ENCODE peak calls at places on chromosomes 6 and 20, in seven cellular contexts. W is GM12891, M is GM12878, Z is K562, O is HepG2, Q is SK-N-SH, N is H1. J is an unnamed sample.

GRCh38 chr6:67606905-67607828 is 1027.9 kb upstream of the ADGRB3 start:
- DNase-seq in W (no peak), M (no peak), Z (no peak), O (no peak), Q (peak), N (no peak), J (no peak)

GRCh38 chr6:159608961-159609673 is 83.9 kb downstream of the SOD2 start:
- DNase-seq in W (peak), M (no peak), Z (peak), O (peak), Q (no peak), N (peak), J (no peak)

GRCh38 chr6:169052462-169052861 is 201.2 kb downstream of the THBS2 start:
- DNase-seq in W (no peak), M (no peak), Z (no peak), O (no peak), Q (no peak), N (no peak), J (no peak)

GRCh38 chr20:59945731-59946130 is 5.5 kb downstream of the FAM217B start:
- DNase-seq in W (no peak), M (no peak), Z (no peak), O (no peak), Q (no peak), N (no peak), J (no peak)

GRCh38 chr20:38726849-38727601 is 2.7 kb downstream of the SLC32A1 start:
- DNase-seq in W (peak), M (no peak), Z (peak), O (peak), Q (peak), N (no peak), J (peak)

GRCh38 chr6:47321582-47321981 is 11.9 kb upstream of the TNFRSF21 start:
- DNase-seq in W (no peak), M (no peak), Z (peak), O (no peak), Q (no peak), N (no peak), J (no peak)

GRCh38 chr6:132491303-132491702 is 21.6 kb downstream of the STX7 start:
- DNase-seq in W (no peak), M (no peak), Z (peak), O (no peak), Q (no peak), N (no peak), J (no peak)

GRCh38 chr6:130293800-130294199 is 71.0 kb upstream of the SAMD3 start:
- DNase-seq in W (peak), M (peak), Z (peak), O (peak), Q (peak), N (peak), J (peak)

GRCh38 chr6:168181316-168181715 is 102.3 kb upstream of the FRMD1 start:
- DNase-seq in W (no peak), M (no peak), Z (no peak), O (no peak), Q (no peak), N (no peak), J (no peak)

GRCh38 chr6:35484921-35485392 is 11.9 kb downstream of the TEAD3 start:
- DNase-seq in W (no peak), M (no peak), Z (no peak), O (no peak), Q (peak), N (no peak), J (no peak)

GRCh38 chr20:9220874-9221547 is 152.1 kb downstream of the PLCB4 start:
- DNase-seq in W (no peak), M (no peak), Z (no peak), O (no peak), Q (no peak), N (no peak), J (no peak)

GRCh38 chr20:58308680-58309527 is 611 bp upstream of the RAB22A start:
- DNase-seq in W (peak), M (no peak), Z (peak), O (no peak), Q (peak), N (no peak), J (peak)

GRCh38 chr6:21873562-21873961 is 280.0 kb downstream of the SOX4 start:
- DNase-seq in W (no peak), M (no peak), Z (no peak), O (no peak), Q (no peak), N (no peak), J (no peak)

GRCh38 chr6:4169028-4169789 is 33.8 kb upstream of the ECI2 start:
- DNase-seq in W (no peak), M (no peak), Z (peak), O (no peak), Q (no peak), N (no peak), J (no peak)

GRCh38 chr6:34052918-34053608 is 92.8 kb downstream of the GRM4 start:
- DNase-seq in W (no peak), M (no peak), Z (no peak), O (no peak), Q (no peak), N (no peak), J (no peak)

GRCh38 chr6:108027594-108027993 is 46.9 kb downstream of the OSTM1 start:
- DNase-seq in W (no peak), M (no peak), Z (peak), O (no peak), Q (no peak), N (no peak), J (no peak)

GRCh38 chr20:5221078-5221430 is 94.2 kb downstream of the CDS2 start:
- DNase-seq in W (no peak), M (no peak), Z (no peak), O (no peak), Q (no peak), N (no peak), J (no peak)

GRCh38 chr6:118650500-118651281 is 700 bp downstream of the CEP85L start:
- DNase-seq in W (peak), M (no peak), Z (peak), O (no peak), Q (peak), N (no peak), J (peak)

GRCh38 chr6:36848658-36849441 is 9.6 kb upstream of the CPNE5 start:
- DNase-seq in W (no peak), M (no peak), Z (peak), O (peak), Q (peak), N (no peak), J (no peak)

GRCh38 chr20:23356203-23356602 is 5.6 kb downstream of the NXT1 start:
- DNase-seq in W (no peak), M (no peak), Z (no peak), O (no peak), Q (no peak), N (no peak), J (no peak)

GRCh38 chr20:49043000-49043399 is 3.1 kb upstream of the CSE1L start:
- DNase-seq in W (no peak), M (no peak), Z (no peak), O (no peak), Q (no peak), N (no peak), J (no peak)

GRCh38 chr20:29079769-29080690 is 2177.4 kb upstream of the DEFB115 start:
- DNase-seq in W (no peak), M (no peak), Z (peak), O (peak), Q (peak), N (no peak), J (no peak)

GRCh38 chr6:52285174-52286068 is 879 bp upstream of the MCM3 start:
- DNase-seq in W (no peak), M (no peak), Z (peak), O (peak), Q (peak), N (no peak), J (no peak)

GRCh38 chr20:33788351-33789049 is 22.6 kb upstream of the CHMP4B start:
- DNase-seq in W (no peak), M (no peak), Z (no peak), O (no peak), Q (no peak), N (no peak), J (no peak)

GRCh38 chr6:89951574-89952360 is 57.5 kb downstream of the GJA10 start:
- DNase-seq in W (no peak), M (no peak), Z (no peak), O (peak), Q (no peak), N (peak), J (no peak)

GRCh38 chr6:18260448-18261106 is 3.8 kb downstream of the DEK start:
- DNase-seq in W (peak), M (peak), Z (no peak), O (peak), Q (no peak), N (no peak), J (no peak)

GRCh38 chr20:31517373-31517772 is 3.1 kb downstream of the HM13 start:
- DNase-seq in W (no peak), M (no peak), Z (peak), O (peak), Q (peak), N (no peak), J (no peak)

GRCh38 chr6:157769776-157770430 is 53.1 kb upstream of the SNX9 start:
- DNase-seq in W (no peak), M (no peak), Z (no peak), O (no peak), Q (no peak), N (no peak), J (no peak)

GRCh38 chr6:100346203-100346602 is 118.5 kb downstream of the SIM1 start:
- DNase-seq in W (no peak), M (no peak), Z (no peak), O (no peak), Q (no peak), N (no peak), J (no peak)

GRCh38 chr6:21611485-21611884 is 17.9 kb downstream of the SOX4 start:
- DNase-seq in W (no peak), M (no peak), Z (no peak), O (no peak), Q (peak), N (no peak), J (no peak)

GRCh38 chr20:47487175-47487917 is 14.3 kb upstream of the NCOA3 start:
- DNase-seq in W (no peak), M (peak), Z (peak), O (no peak), Q (no peak), N (no peak), J (peak)

GRCh38 chr6:157804448-157805327 is 18.4 kb upstream of the SNX9 start:
- DNase-seq in W (no peak), M (no peak), Z (peak), O (no peak), Q (no peak), N (no peak), J (no peak)

GRCh38 chr6:110083875-110084585 is 95.4 kb downstream of the WASF1 start:
- DNase-seq in W (no peak), M (no peak), Z (no peak), O (peak), Q (no peak), N (no peak), J (no peak)

GRCh38 chr6:4506806-4507205 is 269.4 kb upstream of the CDYL start:
- DNase-seq in W (no peak), M (no peak), Z (no peak), O (no peak), Q (no peak), N (no peak), J (no peak)

GRCh38 chr20:60069626-60070025 is 111.4 kb downstream of the CDH26 start:
- DNase-seq in W (no peak), M (no peak), Z (no peak), O (no peak), Q (no peak), N (no peak), J (no peak)

GRCh38 chr20:49937023-49937929 is 1.1 kb downstream of the RNF114 start:
- DNase-seq in W (no peak), M (no peak), Z (peak), O (no peak), Q (peak), N (no peak), J (no peak)

GRCh38 chr20:46363874-46364669 is 42.3 kb downstream of the ELMO2 start:
- DNase-seq in W (peak), M (peak), Z (peak), O (peak), Q (peak), N (no peak), J (peak)

GRCh38 chr6:88815491-88815890 is 147.9 kb downstream of the RNGTT start:
- DNase-seq in W (no peak), M (no peak), Z (no peak), O (no peak), Q (no peak), N (no peak), J (no peak)

GRCh38 chr6:88808381-88808780 is 155.0 kb downstream of the RNGTT start:
- DNase-seq in W (no peak), M (no peak), Z (no peak), O (no peak), Q (no peak), N (no peak), J (no peak)

GRCh38 chr6:88810089-88810488 is 153.3 kb downstream of the RNGTT start:
- DNase-seq in W (no peak), M (no peak), Z (no peak), O (no peak), Q (no peak), N (no peak), J (no peak)

GRCh38 chr6:88814909-88815308 is 148.5 kb downstream of the RNGTT start:
- DNase-seq in W (no peak), M (no peak), Z (peak), O (peak), Q (no peak), N (no peak), J (no peak)

DNA sequence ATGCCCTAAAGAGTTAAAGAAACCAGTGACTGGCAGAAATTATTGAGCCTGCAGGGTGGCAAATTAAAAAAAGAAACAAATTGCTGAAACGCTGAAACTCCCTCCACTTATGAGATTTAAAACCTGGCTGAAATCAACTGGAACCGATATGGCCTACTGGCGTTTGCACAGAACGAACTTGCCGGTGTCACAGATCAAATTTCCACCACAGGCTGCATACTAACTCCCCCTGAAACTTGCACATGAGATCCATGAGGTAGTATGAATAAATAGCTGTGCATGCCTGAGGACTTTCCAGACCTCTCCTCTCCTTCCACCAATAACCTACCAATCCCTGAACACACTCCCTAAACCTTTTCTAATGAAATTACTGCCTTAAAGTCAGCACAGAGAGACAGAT is 150.4 kb downstream of the RNGTT start:
- DNase-seq in W (no peak), M (no peak), Z (no peak), O (no peak), Q (no peak), N (no peak), J (no peak)
- TF ChIP-seq TAF1 in W (no peak), M (no peak), Z (no peak), O (no peak), Q (no peak), N (no peak), J (no peak)

GRCh38 chr6:133673056-133673455 is 215.9 kb upstream of the TCF21 start:
- DNase-seq in W (no peak), M (no peak), Z (no peak), O (no peak), Q (no peak), N (no peak), J (no peak)

GRCh38 chr6:133671376-133671775 is 217.5 kb upstream of the TCF21 start:
- DNase-seq in W (no peak), M (no peak), Z (no peak), O (no peak), Q (no peak), N (no peak), J (no peak)
- TF ChIP-seq TAF1 in W (no peak), M (no peak), Z (no peak), O (no peak), Q (no peak), N (no peak), J (no peak)

GRCh38 chr20:25072226-25072811 is 9.6 kb downstream of the VSX1 start:
- DNase-seq in W (no peak), M (no peak), Z (no peak), O (no peak), Q (no peak), N (no peak), J (no peak)

GRCh38 chr20:25070821-25071473 is 11.0 kb downstream of the VSX1 start:
- DNase-seq in W (no peak), M (no peak), Z (no peak), O (no peak), Q (no peak), N (no peak), J (no peak)

GRCh38 chr20:25073544-25073943 is 8.4 kb downstream of the VSX1 start:
- DNase-seq in W (no peak), M (no peak), Z (peak), O (no peak), Q (no peak), N (no peak), J (no peak)

GRCh38 chr20:25067102-25067987 is 9.4 kb upstream of the ACSS1 start:
- DNase-seq in W (no peak), M (no peak), Z (no peak), O (no peak), Q (no peak), N (no peak), J (no peak)

GRCh38 chr20:25071722-25072121 is 10.2 kb downstream of the VSX1 start:
- DNase-seq in W (no peak), M (no peak), Z (no peak), O (peak), Q (no peak), N (no peak), J (no peak)
- TF ChIP-seq TAF1 in W (no peak), M (no peak), Z (no peak), O (no peak), Q (no peak), N (no peak), J (no peak)

GRCh38 chr6:53797304-53797703 is 2.5 kb downstream of the LRRC1 start:
- DNase-seq in W (no peak), M (no peak), Z (no peak), O (no peak), Q (no peak), N (no peak), J (no peak)

GRCh38 chr6:53795254-53795701 is 473 bp downstream of the LRRC1 start:
- DNase-seq in W (no peak), M (no peak), Z (no peak), O (no peak), Q (no peak), N (no peak), J (no peak)

GRCh38 chr6:53795702-53796450 is 1.1 kb downstream of the LRRC1 start:
- DNase-seq in W (no peak), M (no peak), Z (no peak), O (peak), Q (peak), N (no peak), J (no peak)

GRCh38 chr6:53796791-53797190 is 2.0 kb downstream of the LRRC1 start:
- DNase-seq in W (no peak), M (no peak), Z (no peak), O (no peak), Q (no peak), N (no peak), J (no peak)

GRCh38 chr6:53796451-53796780 is 1.6 kb downstream of the LRRC1 start:
- DNase-seq in W (no peak), M (no peak), Z (no peak), O (peak), Q (no peak), N (no peak), J (no peak)
- TF ChIP-seq TAF1 in W (no peak), M (no peak), Z (no peak), O (no peak), Q (no peak), N (no peak), J (no peak)

DNA sequence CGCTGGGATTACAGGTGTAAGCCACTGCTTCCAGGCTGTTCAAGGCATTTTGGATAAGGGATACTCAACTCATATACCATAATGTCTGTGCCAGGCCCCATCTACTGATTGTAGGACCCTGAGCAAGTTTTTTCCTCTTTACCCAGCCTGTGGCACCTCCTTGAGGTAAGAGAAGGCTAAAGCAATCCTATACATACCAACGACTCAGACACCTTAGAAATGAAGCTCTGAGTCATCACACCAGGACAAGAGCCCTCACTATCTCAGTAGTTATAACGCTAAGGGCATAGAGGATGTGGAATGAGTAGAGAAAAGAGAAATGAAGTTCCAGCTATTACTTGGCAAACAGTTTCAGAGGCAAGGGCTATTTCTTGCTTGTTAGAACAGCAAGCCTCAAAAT is 16.9 kb downstream of the NDRG3 start:
- DNase-seq in W (no peak), M (no peak), Z (no peak), O (peak), Q (no peak), N (no peak), J (no peak)
- TF ChIP-seq TAF1 in W (no peak), M (no peak), Z (no peak), O (no peak), Q (no peak), N (no peak), J (no peak)

GRCh38 chr6:20096506-20096905 is 115.8 kb downstream of the MBOAT1 start:
- DNase-seq in W (no peak), M (no peak), Z (no peak), O (no peak), Q (no peak), N (no peak), J (no peak)
- TF ChIP-seq TAF1 in W (no peak), M (no peak), Z (no peak), O (no peak), Q (no peak), N (no peak), J (no peak)

DNA sequence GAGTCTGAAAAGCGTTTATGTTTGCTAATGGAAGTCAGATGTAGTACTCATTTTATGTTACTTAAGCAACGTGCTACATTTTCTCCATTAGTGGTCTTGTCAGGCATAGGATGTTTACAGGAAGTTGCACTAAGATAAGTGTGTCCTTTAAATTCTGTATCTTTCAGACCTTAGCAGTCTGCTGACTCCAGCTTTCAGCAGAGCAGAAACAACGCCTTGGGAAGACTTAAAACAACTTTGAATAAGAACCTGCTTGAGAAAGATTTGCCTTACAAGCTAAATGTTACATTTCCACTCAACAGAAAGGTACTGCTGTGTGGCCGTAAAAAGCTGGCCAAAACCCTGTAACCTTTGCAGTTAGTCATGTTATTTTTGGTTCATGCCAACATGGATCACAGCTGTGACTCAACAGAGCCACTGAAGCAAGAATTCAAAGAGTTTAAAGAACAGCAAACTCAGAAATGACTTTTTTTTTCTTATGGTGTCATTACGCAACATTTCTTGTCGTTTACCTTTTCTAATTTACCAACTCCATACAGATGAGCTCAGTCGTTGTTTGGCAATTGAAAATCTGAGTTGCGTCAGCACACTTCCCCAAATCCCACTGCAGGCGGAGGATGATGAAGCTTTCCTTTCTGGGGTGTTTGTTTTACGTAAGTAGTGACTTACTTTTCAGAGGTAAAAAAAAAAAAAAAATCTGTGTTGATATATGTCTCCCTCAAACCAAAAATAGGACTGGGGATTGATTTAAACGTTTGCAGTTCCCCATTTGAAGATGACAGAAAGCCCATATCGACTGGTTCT is 27.9 kb upstream of the BMP6 start:
- DNase-seq in W (no peak), M (no peak), Z (no peak), O (peak), Q (no peak), N (no peak), J (no peak)
- TF ChIP-seq TAF1 in W (no peak), M (no peak), Z (no peak), O (no peak), Q (no peak), N (no peak), J (no peak)

J was measured in GM12892.